ENCODE peak calls at places on chromosomes 16 and 17, in six cellular contexts. A is GM23248, X is HCT116, V is PC-3, O is PC-9, I is hepatocyte. K is an unnamed sample.
A peak's percentile ranks its signal among the peaks of the same experiment; 100 is the strongest.

GRCh38 chr16:85573045-85573695 is 40.0 kb upstream of the GSE1 start:
- DNase-seq in O (no peak), X (no peak), A (no peak), I (no peak), V (no peak), K (no peak)

GRCh38 chr17:33416131-33416530 is 123.0 kb upstream of the ASIC2 start:
- DNase-seq in O (no peak), X (no peak), V (no peak), I (no peak), A (no peak), K (no peak)

GRCh38 chr17:50051082-50051576 is 4.8 kb upstream of the ITGA3 start:
- DNase-seq in O (peak; percentile 98), V (peak; percentile 100), X (peak; percentile 96), I (peak; percentile 70), A (peak; percentile 86), K (peak; percentile 15)

GRCh38 chr16:12062343-12063003 is 85.9 kb downstream of the SNX29 start:
- DNase-seq in X (peak; percentile 4), A (peak; percentile 99), O (peak; percentile 70), V (peak; percentile 74), I (no peak), K (no peak)

GRCh38 chr17:31627960-31628359 is 231.1 kb downstream of the COPRS start:
- DNase-seq in V (peak; percentile 70), I (no peak), O (peak; percentile 50), A (peak; percentile 83), X (no peak), K (no peak)

GRCh38 chr16:87236516-87237115 is 80.6 kb downstream of the C16orf95 start:
- DNase-seq in A (no peak), V (no peak), O (no peak), X (no peak), I (no peak), K (no peak)

GRCh38 chr16:17345043-17345442 is 125.7 kb downstream of the XYLT1 start:
- DNase-seq in V (no peak), I (no peak), A (peak; percentile 92), O (no peak), X (no peak), K (no peak)

GRCh38 chr17:77331161-77331864 is 190.5 kb downstream of the SEC14L1 start:
- DNase-seq in I (peak; percentile 94), V (peak; percentile 97), X (peak; percentile 58), O (peak; percentile 67), A (peak; percentile 95), K (peak; percentile 93)

GRCh38 chr16:46607529-46607928 is 13.7 kb downstream of the SHCBP1 start:
- DNase-seq in X (peak; percentile 46), V (peak; percentile 57), O (peak; percentile 44), A (peak; percentile 67), I (peak; percentile 51), K (peak; percentile 30)

GRCh38 chr17:38585056-38585804 is 20.5 kb downstream of the SRCIN1 start:
- DNase-seq in O (peak; percentile 82), I (peak; percentile 31), V (peak; percentile 22), A (peak; percentile 29), X (no peak), K (no peak)

GRCh38 chr16:49485663-49486062 is 112.1 kb downstream of the C16orf78 start:
- DNase-seq in A (no peak), V (no peak), X (no peak), I (no peak), O (no peak), K (no peak)

GRCh38 chr17:82299452-82299851 is 18.0 kb downstream of the CD7 start:
- DNase-seq in I (no peak), X (no peak), A (no peak), O (no peak), V (no peak), K (no peak)

GRCh38 chr16:46923513-46924295 is 39.5 kb downstream of the GPT2 start:
- DNase-seq in O (no peak), I (no peak), X (no peak), A (peak; percentile 11), V (no peak), K (no peak)

GRCh38 chr17:50203589-50204345 is 2.3 kb upstream of the COL1A1 start:
- DNase-seq in O (no peak), X (no peak), A (peak; percentile 99), V (no peak), I (peak; percentile 75), K (no peak)

GRCh38 chr17:50219345-50219744 is 17.9 kb upstream of the COL1A1 start:
- DNase-seq in V (peak; percentile 94), X (no peak), O (peak; percentile 78), A (peak; percentile 92), I (peak; percentile 23), K (no peak)

GRCh38 chr16:50292566-50292948 is 26.2 kb downstream of the ADCY7 start:
- DNase-seq in V (no peak), O (no peak), X (no peak), A (no peak), I (no peak), K (no peak)

GRCh38 chr17:77323413-77324171 is 182.8 kb downstream of the SEC14L1 start:
- DNase-seq in O (no peak), V (peak; percentile 25), A (peak; percentile 59), I (peak; percentile 68), X (no peak), K (no peak)

GRCh38 chr17:6028294-6028693 is 41.9 kb upstream of the WSCD1 start:
- DNase-seq in V (no peak), A (no peak), I (no peak), O (no peak), X (no peak), K (no peak)

GRCh38 chr17:63442549-63443035 is 3.5 kb downstream of the CYB561 start:
- DNase-seq in I (no peak), X (no peak), A (no peak), O (no peak), V (peak; percentile 21), K (no peak)

GRCh38 chr16:89955001-89955685 is 6.6 kb downstream of the DEF8 start:
- DNase-seq in I (no peak), X (no peak), O (no peak), A (no peak), V (no peak), K (no peak)

GRCh38 chr17:68578236-68578635 is 22.9 kb downstream of the FAM20A start:
- DNase-seq in V (no peak), I (no peak), A (peak; percentile 46), X (no peak), O (no peak), K (no peak)

GRCh38 chr17:49343273-49343672 is 18.8 kb downstream of the ZNF652 start:
- DNase-seq in A (peak; percentile 73), V (peak; percentile 15), O (no peak), X (no peak), I (no peak), K (no peak)

GRCh38 chr16:86351041-86351784 is 159.1 kb upstream of the FOXF1 start:
- DNase-seq in A (no peak), O (no peak), V (no peak), X (no peak), I (no peak), K (no peak)

GRCh38 chr16:58450590-58450989 is 49.4 kb upstream of the NDRG4 start:
- DNase-seq in O (no peak), I (no peak), X (no peak), V (no peak), A (no peak), K (no peak)

GRCh38 chr16:66935319-66936011 is at the start of gene CES2:
- DNase-seq in X (no peak), A (peak; percentile 86), I (peak; percentile 74), O (peak; percentile 43), V (peak; percentile 62), K (no peak)
- H4K20me1 ChIP-seq in X (no peaks in the 10 kb centered on the region), A (no peaks in the 10 kb centered on the region), I (no peaks in the 10 kb centered on the region), O (peaks cover 11% of the 10 kb centered on the region), V (peaks cover 3% of the 10 kb centered on the region), K (no peaks in the 10 kb centered on the region)

GRCh38 chr17:66296289-66296725 is 6.1 kb upstream of the PRKCA start:
- DNase-seq in V (no peak), A (no peak), I (no peak), O (no peak), X (no peak), K (no peak)
- H3K9me2 ChIP-seq in V (no peaks in the 10 kb centered on the region), A (no peaks in the 10 kb centered on the region), I (no peaks in the 10 kb centered on the region), O (no peaks in the 10 kb centered on the region), X (no peaks in the 10 kb centered on the region), K (no peaks in the 10 kb centered on the region)

GRCh38 chr17:58968662-58969061 is 138.0 kb downstream of the TRIM37 start:
- DNase-seq in A (no peak), V (no peak), O (no peak), I (no peak), X (no peak), K (no peak)
- H3K4me2 ChIP-seq in A (no peak overlapping the region), V (no peak overlapping the region), O (no peak overlapping the region), I (no peak overlapping the region), X (no peak overlapping the region), K (no peak overlapping the region)

GRCh38 chr17:7440113-7440822 is 956 bp downstream of the FGF11 start:
- DNase-seq in X (no peak), A (peak; percentile 31), O (no peak), I (peak; percentile 78), V (peak; percentile 28), K (no peak)

GRCh38 chr17:7443499-7444485 is 1.1 kb upstream of the CHRNB1 start:
- DNase-seq in X (no peak), I (no peak), V (peak; percentile 50), A (peak; percentile 67), O (no peak), K (no peak)

GRCh38 chr17:7441202-7441705 is 1.9 kb downstream of the FGF11 start:
- DNase-seq in V (no peak), X (no peak), A (no peak), I (no peak), O (no peak), K (no peak)

GRCh38 chr17:7440823-7441174 is 1.5 kb downstream of the FGF11 start:
- DNase-seq in X (no peak), A (peak; percentile 52), I (peak; percentile 67), V (peak; percentile 36), O (no peak), K (no peak)

GRCh38 chr17:7442142-7442541 is 2.7 kb upstream of the CHRNB1 start:
- DNase-seq in I (no peak), O (no peak), A (no peak), V (no peak), X (no peak), K (no peak)
- H4K20me1 ChIP-seq in I (no peaks in the 10 kb centered on the region), O (no peaks in the 10 kb centered on the region), A (no peaks in the 10 kb centered on the region), V (no peaks in the 10 kb centered on the region), X (no peaks in the 10 kb centered on the region), K (no peaks in the 10 kb centered on the region)

DNA sequence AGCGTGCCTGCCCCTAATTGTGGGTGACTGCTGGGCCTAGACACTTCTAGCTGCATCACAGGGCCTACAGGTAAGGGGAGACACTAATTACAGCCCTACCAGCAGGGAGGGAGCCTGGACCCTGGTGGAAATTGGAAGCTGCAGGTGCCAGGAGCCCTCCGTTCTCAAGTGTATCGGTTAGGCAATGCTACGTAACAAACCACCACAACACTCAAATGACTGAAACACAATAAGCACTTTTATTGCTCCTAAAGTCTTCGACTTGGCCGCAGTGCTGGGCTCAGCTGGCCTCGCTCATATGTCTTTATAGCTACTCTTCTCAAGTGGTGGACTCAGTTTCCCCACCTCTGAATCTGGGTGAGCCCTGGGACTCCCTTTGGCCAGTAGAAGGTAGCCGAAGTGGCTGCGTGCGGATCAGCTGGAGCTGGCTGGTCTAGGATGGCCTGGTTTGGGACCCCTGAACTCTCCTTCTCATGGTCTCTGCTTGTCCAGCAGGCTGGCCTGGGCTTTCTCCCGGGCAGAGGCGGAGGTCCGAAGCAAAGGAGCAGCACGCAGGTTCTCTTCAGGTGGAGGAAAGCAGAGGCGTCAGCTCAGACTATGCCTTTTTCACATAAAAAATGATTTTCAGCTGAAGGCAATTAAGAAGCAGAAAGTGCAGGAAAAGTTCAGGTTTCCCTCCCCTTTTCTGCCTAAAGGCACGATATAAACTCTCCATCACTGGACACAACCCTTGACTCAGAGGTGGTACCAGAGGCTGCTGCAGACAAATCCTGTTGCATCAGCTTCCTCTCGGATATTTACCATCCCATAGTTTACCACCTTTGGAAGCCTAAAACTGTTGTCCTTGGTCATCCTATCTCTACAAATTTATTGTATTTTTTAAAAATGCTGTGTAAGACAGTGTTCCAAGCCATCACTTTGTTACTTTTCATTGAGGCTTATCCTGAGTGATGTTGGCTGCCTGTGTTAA is 8.7 kb upstream of the TMEM170A start:
- DNase-seq in X (no peak), V (no peak), I (no peak), A (no peak), O (no peak), K (no peak)
- H3K9me2 ChIP-seq in X (no peaks in the 10 kb centered on the region), V (no peaks in the 10 kb centered on the region), I (no peaks in the 10 kb centered on the region), A (no peaks in the 10 kb centered on the region), O (no peaks in the 10 kb centered on the region), K (no peaks in the 10 kb centered on the region)

K was measured in MM.1S.